ENCODE peak calls at places on chromosomes 3 and 15, in six cellular contexts. One of them, this sample, is unnamed.

GRCh38 chr3:15339001-15339400 is 6.6 kb upstream of the SH3BP5 start:
- DNase-seq in adipocyte: no peak
- DNase-seq in mucosa of descending colon: no peak
- DNase-seq in HS-5: no peak
- DNase-seq in hypothalamus: no peak
- DNase-seq in RPMI8226: no peak
- DNase-seq in this sample: no peak

GRCh38 chr3:180619723-180620122 is 17.8 kb downstream of the TTC14 start:
- DNase-seq in adipocyte: no peak
- DNase-seq in mucosa of descending colon: no peak
- DNase-seq in HS-5: no peak
- DNase-seq in hypothalamus: no peak
- DNase-seq in RPMI8226: no peak
- DNase-seq in this sample: no peak

GRCh38 chr15:85831415-85832113 is 36.8 kb upstream of the KLHL25 start:
- DNase-seq in adipocyte: peak
- DNase-seq in mucosa of descending colon: peak
- DNase-seq in HS-5: no peak
- DNase-seq in hypothalamus: peak
- DNase-seq in RPMI8226: peak
- DNase-seq in this sample: peak

GRCh38 chr3:126849768-126850167 is 133.1 kb upstream of the PLXNA1 start:
- DNase-seq in adipocyte: no peak
- DNase-seq in mucosa of descending colon: no peak
- DNase-seq in HS-5: no peak
- DNase-seq in hypothalamus: no peak
- DNase-seq in RPMI8226: no peak
- DNase-seq in this sample: no peak

GRCh38 chr15:90201150-90201943 is at the start of gene SEMA4B:
- DNase-seq in adipocyte: peak
- DNase-seq in mucosa of descending colon: peak
- DNase-seq in HS-5: no peak
- DNase-seq in hypothalamus: peak
- DNase-seq in RPMI8226: peak
- DNase-seq in this sample: no peak

GRCh38 chr3:175153595-175153994 is 294.5 kb downstream of the NAALADL2 start:
- DNase-seq in adipocyte: no peak
- DNase-seq in mucosa of descending colon: no peak
- DNase-seq in HS-5: no peak
- DNase-seq in hypothalamus: no peak
- DNase-seq in RPMI8226: no peak
- DNase-seq in this sample: no peak

GRCh38 chr3:185400340-185400667 is 37.4 kb downstream of the MAP3K13 start:
- DNase-seq in adipocyte: no peak
- DNase-seq in mucosa of descending colon: no peak
- DNase-seq in HS-5: peak
- DNase-seq in hypothalamus: no peak
- DNase-seq in RPMI8226: no peak
- DNase-seq in this sample: no peak

GRCh38 chr3:72258366-72258765 is 473.4 kb upstream of the PROK2 start:
- DNase-seq in adipocyte: no peak
- DNase-seq in mucosa of descending colon: no peak
- DNase-seq in HS-5: no peak
- DNase-seq in hypothalamus: no peak
- DNase-seq in RPMI8226: no peak
- DNase-seq in this sample: no peak

GRCh38 chr3:124768812-124769211 is 38.6 kb downstream of the UMPS start:
- DNase-seq in adipocyte: no peak
- DNase-seq in mucosa of descending colon: peak
- DNase-seq in HS-5: no peak
- DNase-seq in hypothalamus: no peak
- DNase-seq in RPMI8226: peak
- DNase-seq in this sample: no peak

GRCh38 chr3:110027446-110027845 is 690.1 kb upstream of the DPPA4 start:
- DNase-seq in adipocyte: peak
- DNase-seq in mucosa of descending colon: no peak
- DNase-seq in HS-5: peak
- DNase-seq in hypothalamus: no peak
- DNase-seq in RPMI8226: no peak
- DNase-seq in this sample: no peak

GRCh38 chr3:109569121-109569520 is 231.8 kb upstream of the DPPA4 start:
- DNase-seq in adipocyte: peak
- DNase-seq in mucosa of descending colon: no peak
- DNase-seq in HS-5: peak
- DNase-seq in hypothalamus: no peak
- DNase-seq in RPMI8226: no peak
- DNase-seq in this sample: no peak

GRCh38 chr3:162719684-162720341 is 1223.2 kb downstream of the OTOL1 start:
- DNase-seq in adipocyte: peak
- DNase-seq in mucosa of descending colon: no peak
- DNase-seq in HS-5: peak
- DNase-seq in hypothalamus: no peak
- DNase-seq in RPMI8226: no peak
- DNase-seq in this sample: no peak

GRCh38 chr3:184015381-184016019 is 2.2 kb downstream of the ABCC5 start:
- DNase-seq in adipocyte: no peak
- DNase-seq in mucosa of descending colon: peak
- DNase-seq in HS-5: no peak
- DNase-seq in hypothalamus: no peak
- DNase-seq in RPMI8226: no peak
- DNase-seq in this sample: no peak

GRCh38 chr3:37310666-37311050 is 136.3 kb upstream of the LRRFIP2 start:
- DNase-seq in adipocyte: no peak
- DNase-seq in mucosa of descending colon: no peak
- DNase-seq in HS-5: no peak
- DNase-seq in hypothalamus: no peak
- DNase-seq in RPMI8226: no peak
- DNase-seq in this sample: no peak

GRCh38 chr3:128416578-128417150 is 50.0 kb downstream of the DNAJB8 start:
- DNase-seq in adipocyte: peak
- DNase-seq in mucosa of descending colon: no peak
- DNase-seq in HS-5: peak
- DNase-seq in hypothalamus: no peak
- DNase-seq in RPMI8226: no peak
- DNase-seq in this sample: no peak

GRCh38 chr3:72903004-72903403 is 15.2 kb downstream of the GXYLT2 start:
- DNase-seq in adipocyte: peak
- DNase-seq in mucosa of descending colon: no peak
- DNase-seq in HS-5: peak
- DNase-seq in hypothalamus: no peak
- DNase-seq in RPMI8226: no peak
- DNase-seq in this sample: no peak

GRCh38 chr15:74215958-74216357 is 13.4 kb upstream of the STRA6 start:
- DNase-seq in adipocyte: no peak
- DNase-seq in mucosa of descending colon: no peak
- DNase-seq in HS-5: no peak
- DNase-seq in hypothalamus: no peak
- DNase-seq in RPMI8226: no peak
- DNase-seq in this sample: no peak

GRCh38 chr3:139317660-139318430 is 26.0 kb upstream of the MRPS22 start:
- DNase-seq in adipocyte: no peak
- DNase-seq in mucosa of descending colon: no peak
- DNase-seq in HS-5: no peak
- DNase-seq in hypothalamus: no peak
- DNase-seq in RPMI8226: no peak
- DNase-seq in this sample: no peak

GRCh38 chr3:94036909-94037507 is 8.6 kb upstream of the STX19 start:
- DNase-seq in adipocyte: peak
- DNase-seq in mucosa of descending colon: peak
- DNase-seq in HS-5: peak
- DNase-seq in hypothalamus: no peak
- DNase-seq in RPMI8226: peak
- DNase-seq in this sample: no peak

GRCh38 chr3:355622-356021 is 159.1 kb downstream of the CHL1 start:
- DNase-seq in adipocyte: no peak
- DNase-seq in mucosa of descending colon: peak
- DNase-seq in HS-5: no peak
- DNase-seq in hypothalamus: no peak
- DNase-seq in RPMI8226: no peak
- DNase-seq in this sample: no peak

GRCh38 chr3:107938128-107938527 is 152.7 kb downstream of the CD47 start:
- DNase-seq in adipocyte: peak
- DNase-seq in mucosa of descending colon: peak
- DNase-seq in HS-5: peak
- DNase-seq in hypothalamus: peak
- DNase-seq in RPMI8226: peak
- DNase-seq in this sample: no peak

GRCh38 chr3:53101956-53102355 is 28.3 kb downstream of the RFT1 start:
- DNase-seq in adipocyte: no peak
- DNase-seq in mucosa of descending colon: no peak
- DNase-seq in HS-5: no peak
- DNase-seq in hypothalamus: no peak
- DNase-seq in RPMI8226: no peak
- DNase-seq in this sample: no peak

GRCh38 chr3:138210528-138210927 is 23.4 kb downstream of the ARMC8 start:
- DNase-seq in adipocyte: no peak
- DNase-seq in mucosa of descending colon: no peak
- DNase-seq in HS-5: no peak
- DNase-seq in hypothalamus: no peak
- DNase-seq in RPMI8226: no peak
- DNase-seq in this sample: no peak

GRCh38 chr3:9301798-9302197 is 52.4 kb upstream of the SRGAP3 start:
- DNase-seq in adipocyte: no peak
- DNase-seq in mucosa of descending colon: no peak
- DNase-seq in HS-5: no peak
- DNase-seq in hypothalamus: no peak
- DNase-seq in RPMI8226: no peak
- DNase-seq in this sample: no peak

GRCh38 chr3:114551770-114552526 is 258.1 kb downstream of the TIGIT start:
- DNase-seq in adipocyte: peak
- DNase-seq in mucosa of descending colon: no peak
- DNase-seq in HS-5: peak
- DNase-seq in hypothalamus: no peak
- DNase-seq in RPMI8226: no peak
- DNase-seq in this sample: no peak

GRCh38 chr15:96849501-96849900 is 519.0 kb downstream of the NR2F2 start:
- DNase-seq in adipocyte: no peak
- DNase-seq in mucosa of descending colon: peak
- DNase-seq in HS-5: no peak
- DNase-seq in hypothalamus: no peak
- DNase-seq in RPMI8226: no peak
- DNase-seq in this sample: no peak

GRCh38 chr15:61364871-61365270 is 135.8 kb upstream of the RORA start:
- DNase-seq in adipocyte: no peak
- DNase-seq in mucosa of descending colon: no peak
- DNase-seq in HS-5: no peak
- DNase-seq in hypothalamus: no peak
- DNase-seq in RPMI8226: no peak
- DNase-seq in this sample: no peak

GRCh38 chr15:38899300-38899699 is 334.7 kb upstream of the RASGRP1 start:
- DNase-seq in adipocyte: peak
- DNase-seq in mucosa of descending colon: no peak
- DNase-seq in HS-5: no peak
- DNase-seq in hypothalamus: no peak
- DNase-seq in RPMI8226: no peak
- DNase-seq in this sample: no peak

GRCh38 chr15:99343836-99344551 is 92.7 kb downstream of the LRRC28 start:
- DNase-seq in adipocyte: no peak
- DNase-seq in mucosa of descending colon: peak
- DNase-seq in HS-5: no peak
- DNase-seq in hypothalamus: peak
- DNase-seq in RPMI8226: no peak
- DNase-seq in this sample: no peak

GRCh38 chr15:73802336-73803105 is 49.4 kb upstream of the INSYN1 start:
- DNase-seq in adipocyte: no peak
- DNase-seq in mucosa of descending colon: no peak
- DNase-seq in HS-5: no peak
- DNase-seq in hypothalamus: peak
- DNase-seq in RPMI8226: no peak
- DNase-seq in this sample: peak

GRCh38 chr3:50102558-50102957 is 13.8 kb downstream of the RBM5 start:
- DNase-seq in adipocyte: no peak
- DNase-seq in mucosa of descending colon: no peak
- DNase-seq in HS-5: no peak
- DNase-seq in hypothalamus: no peak
- DNase-seq in RPMI8226: no peak
- DNase-seq in this sample: no peak

GRCh38 chr3:38579146-38579545 is 70.3 kb downstream of the SCN5A start:
- DNase-seq in adipocyte: peak
- DNase-seq in mucosa of descending colon: no peak
- DNase-seq in HS-5: no peak
- DNase-seq in hypothalamus: no peak
- DNase-seq in RPMI8226: peak
- DNase-seq in this sample: no peak

GRCh38 chr15:69629631-69630161 is 177.1 kb downstream of the RPLP1 start:
- DNase-seq in adipocyte: no peak
- DNase-seq in mucosa of descending colon: no peak
- DNase-seq in HS-5: no peak
- DNase-seq in hypothalamus: no peak
- DNase-seq in RPMI8226: no peak
- DNase-seq in this sample: no peak

GRCh38 chr15:76310470-76311070 is 699 bp downstream of the ETFA start:
- DNase-seq in adipocyte: peak
- DNase-seq in mucosa of descending colon: no peak
- DNase-seq in HS-5: no peak
- DNase-seq in hypothalamus: no peak
- DNase-seq in RPMI8226: peak
- DNase-seq in this sample: no peak

GRCh38 chr15:54722342-54722986 is 474.3 kb downstream of the RSL24D1 start:
- DNase-seq in adipocyte: no peak
- DNase-seq in mucosa of descending colon: no peak
- DNase-seq in HS-5: no peak
- DNase-seq in hypothalamus: no peak
- DNase-seq in RPMI8226: no peak
- DNase-seq in this sample: no peak

GRCh38 chr15:64010719-64011118 is 35.6 kb downstream of the DAPK2 start:
- DNase-seq in adipocyte: peak
- DNase-seq in mucosa of descending colon: peak
- DNase-seq in HS-5: no peak
- DNase-seq in hypothalamus: no peak
- DNase-seq in RPMI8226: peak
- DNase-seq in this sample: no peak

This sample was measured in caudate nucleus.